ENCODE peak calls at places on chromosomes 1 and 21, in six cellular contexts. B is T-helper 2 cell; L is occipital lobe; J is hippocampal formation; M is stimulated activated CD8-positive, alpha-beta memory T cell treated with anti-CD3 and anti-CD28 coated beads, Interleukin-15, amount 100 ng/mL, for 1 hour; X is activated T-helper 1 cell treated with anti-CD3 and anti-CD28 coated beads, Interleukin-2, amount 50 U/mL, for 16 hours. D is an unnamed sample.

GRCh38 chr1:100699744-100700143 is 19.8 kb upstream of the VCAM1 start:
- DNase-seq in M (no peak), J (no peak), X (no peak), B (no peak), L (no peak), D (no peak)

GRCh38 chr1:194225781-194226180 is 1039.4 kb upstream of the B3GALT2 start:
- DNase-seq in J (no peak), X (no peak), L (no peak), B (no peak), M (no peak), D (peak; percentile 4)

GRCh38 chr1:65069186-65069585 is 78.8 kb upstream of the AK4 start:
- DNase-seq in J (no peak), M (no peak), L (no peak), B (peak; percentile 12), X (peak; percentile 15), D (peak; percentile 42)

GRCh38 chr1:19454265-19455198 is 30.8 kb downstream of the CAPZB start:
- DNase-seq in B (no peak), X (no peak), L (no peak), M (no peak), J (peak; percentile 42), D (no peak)

GRCh38 chr1:84347547-84348239 is 46.2 kb downstream of the SAMD13 start:
- DNase-seq in X (no peak), L (no peak), J (no peak), B (no peak), M (no peak), D (no peak)

GRCh38 chr1:50422946-50423669 is at the start of gene DMRTA2:
- DNase-seq in X (no peak), M (no peak), L (peak; percentile 12), J (peak; percentile 54), B (no peak), D (no peak)

GRCh38 chr1:159921251-159921650 is 4.1 kb downstream of the TAGLN2 start:
- DNase-seq in B (no peak), J (no peak), L (no peak), M (no peak), X (no peak), D (no peak)

GRCh38 chr1:72845342-72845741 is 563.0 kb upstream of the NEGR1 start:
- DNase-seq in J (no peak), L (no peak), X (no peak), B (no peak), M (no peak), D (no peak)

GRCh38 chr21:44854664-44855446 is 18.6 kb downstream of the PTTG1IP start:
- DNase-seq in X (no peak), B (no peak), J (no peak), M (no peak), L (no peak), D (no peak)

GRCh38 chr1:2789164-2789985 is 12.1 kb downstream of the TTC34 start:
- DNase-seq in J (no peak), L (no peak), B (no peak), M (no peak), X (no peak), D (no peak)

GRCh38 chr21:46058339-46059145 is 39.4 kb upstream of the COL6A2 start:
- DNase-seq in L (no peak), M (no peak), J (no peak), B (no peak), X (no peak), D (no peak)

GRCh38 chr1:153791856-153792253 is 16.6 kb downstream of the SLC27A3 start:
- DNase-seq in B (no peak), L (peak; percentile 42), M (no peak), J (no peak), X (no peak), D (no peak)

GRCh38 chr1:109890115-109890953 is 20.3 kb upstream of the CSF1 start:
- DNase-seq in J (no peak), X (peak; percentile 14), B (no peak), M (no peak), L (no peak), D (no peak)

D was measured in T-cell.